ENCODE peak calls at places on chromosomes 13 and 19, in five cellular contexts. K, L, P, C and Q are unnamed samples.

GRCh38 chr13:108508263-108508662 is 121.1 kb upstream of the MYO16 start:
- DNase-seq in K (peak), L (peak), P (peak), C (no peak), Q (peak)

GRCh38 chr19:35048911-35049411 is 7.4 kb downstream of the HPN start:
- DNase-seq in K (no peak), L (no peak), P (no peak), C (no peak), Q (no peak)

GRCh38 chr19:49333426-49334288 is 1.5 kb upstream of the CD37 start:
- DNase-seq in K (no peak), L (peak), P (no peak), C (peak), Q (no peak)

GRCh38 chr19:43450545-43450997 is 14.8 kb downstream of the LYPD3 start:
- DNase-seq in K (no peak), L (peak), P (no peak), C (no peak), Q (no peak)

GRCh38 chr19:46081928-46082727 is 41.3 kb upstream of the IGFL4 start:
- DNase-seq in K (peak), L (peak), P (peak), C (peak), Q (peak)

GRCh38 chr19:45601524-45602522 is at the start of gene GPR4:
- DNase-seq in K (peak), L (no peak), P (no peak), C (no peak), Q (peak)

GRCh38 chr13:108269601-108270328 is at the start of gene TNFSF13B:
- DNase-seq in K (peak), L (peak), P (peak), C (peak), Q (peak)

GRCh38 chr19:50673118-50673517 is 23.9 kb downstream of the C19orf81 start:
- DNase-seq in K (no peak), L (no peak), P (no peak), C (no peak), Q (no peak)

GRCh38 chr13:21075303-21076264 is 14.2 kb upstream of the LATS2 start:
- DNase-seq in K (peak), L (no peak), P (no peak), C (no peak), Q (no peak)

GRCh38 chr13:104253063-104253680 is 1187.0 kb upstream of the SLC10A2 start:
- DNase-seq in K (no peak), L (no peak), P (no peak), C (no peak), Q (no peak)
- TF ChIP-seq MXI1 in K (no peak), L (no peak), P (no peak), C (no peak), Q (no peak)

GRCh38 chr13:31814523-31814922 is 75.2 kb downstream of the RXFP2 start:
- DNase-seq in K (no peak), L (no peak), P (no peak), C (no peak), Q (no peak)

GRCh38 chr13:31815361-31816144 is 76.2 kb downstream of the RXFP2 start:
- DNase-seq in K (no peak), L (no peak), P (no peak), C (no peak), Q (no peak)

DNA sequence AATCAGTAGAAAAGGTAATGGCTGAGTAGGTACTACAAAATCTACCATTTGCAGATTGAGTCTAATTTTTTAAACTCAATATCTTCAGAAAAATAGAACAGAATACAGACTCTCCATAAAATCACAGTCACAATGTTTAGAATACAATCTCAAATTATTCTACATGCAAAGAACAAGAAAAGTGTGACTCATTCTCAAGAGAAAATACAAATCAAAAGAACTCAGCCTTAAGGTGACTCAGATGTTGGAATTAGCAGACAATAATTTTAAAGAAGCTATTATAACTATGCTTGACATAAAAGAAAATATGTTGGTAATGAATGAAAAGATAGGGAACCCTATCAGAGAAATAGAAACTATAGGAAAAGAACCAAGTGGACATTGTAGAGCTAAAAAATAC is 78.9 kb downstream of the RXFP2 start:
- DNase-seq in K (no peak), L (no peak), P (no peak), C (no peak), Q (no peak)
- TF ChIP-seq MXI1 in K (no peak), L (no peak), P (no peak), C (no peak), Q (no peak)

GRCh38 chr13:105972811-105973590 is 562.5 kb downstream of the EFNB2 start:
- DNase-seq in K (no peak), L (no peak), P (no peak), C (no peak), Q (no peak)
- TF ChIP-seq MXI1 in K (no peak), L (no peak), P (no peak), C (no peak), Q (no peak)

DNA sequence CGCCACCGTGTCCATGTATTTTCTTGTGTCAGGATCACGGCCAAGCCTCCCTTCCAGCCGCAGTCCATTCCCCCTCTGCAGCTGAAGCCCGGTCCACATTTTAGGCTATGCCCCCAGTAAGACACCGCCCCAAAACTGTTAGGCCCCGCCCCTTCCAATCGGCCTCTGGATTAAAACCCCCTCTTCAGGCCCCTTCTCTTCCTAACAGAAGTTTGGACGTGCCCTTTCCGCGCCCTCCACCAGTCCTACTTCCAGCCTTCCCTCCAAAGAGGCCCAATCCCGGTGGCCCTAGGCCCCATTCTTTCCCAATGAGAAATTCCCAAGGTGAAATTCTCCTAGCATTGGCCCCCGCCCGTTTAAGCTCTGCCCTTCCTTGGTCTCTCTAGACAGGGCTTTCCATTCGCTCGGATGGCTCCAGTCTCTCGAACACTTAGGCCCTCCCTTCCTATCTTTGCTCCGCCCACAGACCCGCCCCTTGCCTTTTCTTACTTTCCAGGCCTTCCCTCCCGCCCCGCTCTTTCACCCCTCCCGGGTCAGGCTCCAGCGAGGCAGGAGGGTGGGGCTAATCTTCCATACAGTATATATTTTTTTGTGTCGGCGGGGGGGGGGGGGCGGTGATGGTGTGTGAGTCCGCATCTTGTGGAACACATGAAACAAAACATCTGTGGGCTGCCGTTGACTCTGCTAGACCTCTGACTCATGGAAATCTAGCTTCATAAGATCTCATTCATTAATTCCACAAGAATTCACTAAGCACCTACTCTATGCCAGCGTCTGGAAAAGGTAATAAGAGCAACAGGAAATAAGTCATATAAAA is 13.6 kb downstream of the LTBP4 start:
- DNase-seq in K (peak), L (peak), P (no peak), C (peak), Q (peak)
- TF ChIP-seq MXI1 in K (no peak), L (no peak), P (no peak), C (no peak), Q (no peak)

DNA sequence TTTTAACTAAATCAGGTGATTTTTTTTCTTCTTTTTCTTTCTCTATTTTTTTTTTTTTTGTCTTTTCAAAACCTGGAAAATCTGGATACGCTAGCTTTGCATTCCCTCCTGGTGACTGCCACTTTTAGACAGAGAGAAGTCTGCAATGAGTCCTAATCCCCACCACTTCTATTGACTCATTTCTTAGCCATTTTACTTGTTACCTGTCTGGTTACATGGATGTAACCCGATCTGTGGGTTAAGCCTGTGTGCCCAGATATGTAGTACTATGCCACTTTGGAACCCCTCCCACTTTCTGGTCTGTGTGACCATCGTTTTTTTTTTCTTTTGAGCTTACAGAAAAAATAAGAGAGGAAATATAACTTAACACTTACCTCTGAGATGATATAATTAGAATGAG is 817.8 kb upstream of the PCDH9 start:
- DNase-seq in K (no peak), L (no peak), P (no peak), C (no peak), Q (no peak)
- TF ChIP-seq MXI1 in K (no peak), L (no peak), P (no peak), C (no peak), Q (no peak)

GRCh38 chr13:112783946-112784500 is 94.2 kb downstream of the ATP11A start:
- DNase-seq in K (no peak), L (no peak), P (no peak), C (no peak), Q (no peak)

GRCh38 chr13:112785419-112785856 is 95.6 kb downstream of the ATP11A start:
- DNase-seq in K (no peak), L (no peak), P (no peak), C (no peak), Q (no peak)

GRCh38 chr13:112783135-112783945 is 93.5 kb downstream of the ATP11A start:
- DNase-seq in K (peak), L (peak), P (no peak), C (no peak), Q (no peak)

GRCh38 chr13:112782433-112783010 is 92.7 kb downstream of the ATP11A start:
- DNase-seq in K (peak), L (no peak), P (no peak), C (no peak), Q (no peak)

DNA sequence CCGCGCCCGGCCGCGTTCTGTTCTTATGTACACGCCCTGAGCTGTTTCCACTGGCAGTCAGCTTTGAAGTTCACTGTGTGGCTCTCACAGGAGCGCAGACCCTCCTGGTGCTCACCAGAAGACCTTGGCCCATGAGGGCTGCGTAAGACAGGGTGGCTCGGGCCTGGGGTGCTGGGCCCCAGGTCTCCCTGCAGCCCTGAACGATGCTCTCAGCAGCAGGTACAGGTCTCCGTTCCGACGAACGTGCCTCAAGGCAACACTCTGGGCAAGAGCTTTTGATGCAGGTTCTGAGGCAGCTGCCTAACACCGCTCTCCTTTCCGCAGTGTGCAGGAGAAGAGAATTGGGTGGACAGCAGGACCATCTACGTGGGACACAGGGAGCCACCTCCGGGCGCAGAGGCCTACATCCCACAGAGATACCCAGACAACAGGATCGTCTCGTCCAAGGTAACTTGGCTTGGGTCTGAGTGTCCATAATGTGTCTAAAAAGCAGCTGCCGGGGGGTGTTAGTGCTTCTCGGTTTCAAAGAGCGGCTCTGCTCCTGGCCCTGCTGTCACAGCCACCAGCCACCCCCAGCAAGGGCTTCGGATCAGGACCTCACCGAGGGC is 95.1 kb downstream of the ATP11A start:
- DNase-seq in K (no peak), L (no peak), P (no peak), C (no peak), Q (no peak)
- TF ChIP-seq MXI1 in K (no peak), L (no peak), P (no peak), C (no peak), Q (no peak)

DNA sequence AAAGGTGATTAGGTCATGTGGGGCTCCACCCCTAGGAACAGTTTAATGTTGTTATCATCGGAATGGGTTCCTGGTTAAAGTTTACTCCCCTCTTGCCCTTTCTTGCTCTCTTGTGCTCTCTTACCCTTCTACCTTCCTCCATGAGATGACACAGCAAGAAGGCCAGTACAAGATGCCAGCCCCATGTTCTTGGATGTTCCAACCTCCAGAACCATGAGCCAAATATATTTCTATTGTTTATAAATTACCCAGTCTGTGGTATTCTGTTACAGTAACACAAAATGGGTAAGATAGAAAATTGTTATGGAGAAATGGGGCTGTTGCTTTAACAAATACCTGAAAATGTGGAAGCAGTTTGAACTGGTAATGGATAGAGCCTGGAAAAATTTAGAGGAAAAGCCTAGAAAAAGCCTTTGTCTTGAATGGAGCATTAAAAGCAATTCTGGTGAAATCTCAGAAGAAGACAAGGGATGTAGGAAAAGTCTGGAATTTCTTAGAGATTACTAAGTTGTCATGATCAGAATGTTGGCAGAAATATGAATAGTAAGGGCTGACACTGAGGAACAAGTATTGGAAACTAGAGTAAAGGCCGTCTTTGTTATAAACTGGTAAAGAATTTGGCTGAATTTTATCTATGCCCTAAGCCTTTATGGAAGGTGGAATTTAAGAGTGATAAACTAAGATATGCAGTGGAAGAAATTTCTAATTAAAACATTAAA is 53.5 kb upstream of the TSC22D1 start:
- DNase-seq in K (no peak), L (peak), P (no peak), C (no peak), Q (no peak)
- TF ChIP-seq MXI1 in K (no peak), L (no peak), P (no peak), C (no peak), Q (no peak)